ENCODE peak calls at places on chromosomes 3 and 15, in five cellular contexts. Y is right atrium auricular region; X is Jurkat, Clone E6-1; N is EL; M is stimulated activated CD4-positive, alpha-beta T cell treated with anti-CD3 and anti-CD28 coated beads, Interleukin-2, amount 100 ng/mL, for 48 hours. I is an unnamed sample.

GRCh38 chr3:14757153-14757700 is 61.5 kb upstream of the FGD5 start:
- DNase-seq in N (no peak), X (no peak), M (no peak), Y (no peak), I (no peak)

GRCh38 chr15:39504812-39505211 is 76.1 kb upstream of the THBS1 start:
- DNase-seq in N (peak), M (no peak), X (no peak), Y (no peak), I (peak)

GRCh38 chr3:106176734-106177133 is 307.9 kb upstream of the CBLB start:
- DNase-seq in M (peak), N (no peak), Y (no peak), X (peak), I (peak)

GRCh38 chr3:23810342-23811116 is 4.8 kb downstream of the UBE2E1 start:
- DNase-seq in Y (no peak), N (peak), X (no peak), M (peak), I (no peak)

GRCh38 chr3:121894191-121894990 is at the start of gene SLC15A2:
- DNase-seq in M (no peak), Y (no peak), X (no peak), N (no peak), I (no peak)

GRCh38 chr3:109115451-109115850 is 2.5 kb downstream of the MORC1 start:
- DNase-seq in N (peak), X (no peak), M (no peak), Y (no peak), I (no peak)

GRCh38 chr3:129597792-129598381 is 8.6 kb downstream of the PLXND1 start:
- DNase-seq in X (no peak), Y (no peak), N (peak), M (no peak), I (no peak)

GRCh38 chr15:68488966-68489365 is 57.0 kb upstream of the ITGA11 start:
- DNase-seq in X (no peak), N (no peak), M (no peak), Y (no peak), I (no peak)

GRCh38 chr3:183844606-183845005 is 19.2 kb upstream of the MAP6D1 start:
- DNase-seq in N (peak), M (no peak), X (no peak), Y (no peak), I (peak)